ENCODE peak calls at places on chromosome 11, in six cellular contexts. One of them, this sample, is unnamed.

GRCh38 chr11:620935-621814 is 3.6 kb downstream of the CDHR5 start:
- DNase-seq in T-cell: no peak
- DNase-seq in substantia nigra: no peak
- DNase-seq in GM12891: no peak
- DNase-seq in activated CD4-positive, alpha-beta T cell treated with anti-CD3 and anti-CD28 coated beads, Interleukin-2, amount 50 U/mL, for 1 hour: no peak
- DNase-seq in heart right ventricle: peak
- DNase-seq in this sample: no peak

GRCh38 chr11:105244157-105244820 is 104.7 kb upstream of the CARD18 start:
- DNase-seq in T-cell: no peak
- DNase-seq in substantia nigra: no peak
- DNase-seq in GM12891: no peak
- DNase-seq in activated CD4-positive, alpha-beta T cell treated with anti-CD3 and anti-CD28 coated beads, Interleukin-2, amount 50 U/mL, for 1 hour: no peak
- DNase-seq in heart right ventricle: no peak
- DNase-seq in this sample: no peak

GRCh38 chr11:106493751-106494150 is 416.3 kb downstream of the AASDHPPT start:
- DNase-seq in T-cell: no peak
- DNase-seq in substantia nigra: no peak
- DNase-seq in GM12891: no peak
- DNase-seq in activated CD4-positive, alpha-beta T cell treated with anti-CD3 and anti-CD28 coated beads, Interleukin-2, amount 50 U/mL, for 1 hour: no peak
- DNase-seq in heart right ventricle: no peak
- DNase-seq in this sample: no peak

GRCh38 chr11:94525933-94526332 is 13.7 kb downstream of the C11orf97 start:
- DNase-seq in T-cell: no peak
- DNase-seq in substantia nigra: no peak
- DNase-seq in GM12891: no peak
- DNase-seq in activated CD4-positive, alpha-beta T cell treated with anti-CD3 and anti-CD28 coated beads, Interleukin-2, amount 50 U/mL, for 1 hour: no peak
- DNase-seq in heart right ventricle: peak
- DNase-seq in this sample: no peak

GRCh38 chr11:61092280-61092766 is 10.0 kb upstream of the CD5 start:
- DNase-seq in T-cell: no peak
- DNase-seq in substantia nigra: no peak
- DNase-seq in GM12891: no peak
- DNase-seq in activated CD4-positive, alpha-beta T cell treated with anti-CD3 and anti-CD28 coated beads, Interleukin-2, amount 50 U/mL, for 1 hour: peak
- DNase-seq in heart right ventricle: no peak
- DNase-seq in this sample: no peak

GRCh38 chr11:32643526-32643925 is 59.9 kb downstream of the EIF3M start:
- DNase-seq in T-cell: no peak
- DNase-seq in substantia nigra: no peak
- DNase-seq in GM12891: no peak
- DNase-seq in activated CD4-positive, alpha-beta T cell treated with anti-CD3 and anti-CD28 coated beads, Interleukin-2, amount 50 U/mL, for 1 hour: no peak
- DNase-seq in heart right ventricle: no peak
- DNase-seq in this sample: no peak

GRCh38 chr11:107669156-107669740 is 42.6 kb downstream of the SLN start:
- DNase-seq in T-cell: no peak
- DNase-seq in substantia nigra: no peak
- DNase-seq in GM12891: no peak
- DNase-seq in activated CD4-positive, alpha-beta T cell treated with anti-CD3 and anti-CD28 coated beads, Interleukin-2, amount 50 U/mL, for 1 hour: no peak
- DNase-seq in heart right ventricle: no peak
- DNase-seq in this sample: no peak

GRCh38 chr11:76339217-76339616 is 41.7 kb downstream of the THAP12 start:
- DNase-seq in T-cell: no peak
- DNase-seq in substantia nigra: no peak
- DNase-seq in GM12891: no peak
- DNase-seq in activated CD4-positive, alpha-beta T cell treated with anti-CD3 and anti-CD28 coated beads, Interleukin-2, amount 50 U/mL, for 1 hour: no peak
- DNase-seq in heart right ventricle: peak
- DNase-seq in this sample: no peak

GRCh38 chr11:107011977-107012376 is 6.3 kb downstream of the GUCY1A2 start:
- DNase-seq in T-cell: no peak
- DNase-seq in substantia nigra: no peak
- DNase-seq in GM12891: no peak
- DNase-seq in activated CD4-positive, alpha-beta T cell treated with anti-CD3 and anti-CD28 coated beads, Interleukin-2, amount 50 U/mL, for 1 hour: no peak
- DNase-seq in heart right ventricle: no peak
- DNase-seq in this sample: no peak

GRCh38 chr11:63556404-63556803 is 6.8 kb downstream of the PLAAT2 start:
- DNase-seq in T-cell: no peak
- DNase-seq in substantia nigra: no peak
- DNase-seq in GM12891: no peak
- DNase-seq in activated CD4-positive, alpha-beta T cell treated with anti-CD3 and anti-CD28 coated beads, Interleukin-2, amount 50 U/mL, for 1 hour: no peak
- DNase-seq in heart right ventricle: no peak
- DNase-seq in this sample: no peak

GRCh38 chr11:40280161-40281054 is 1179.0 kb downstream of the LRRC4C start:
- DNase-seq in T-cell: no peak
- DNase-seq in substantia nigra: no peak
- DNase-seq in GM12891: no peak
- DNase-seq in activated CD4-positive, alpha-beta T cell treated with anti-CD3 and anti-CD28 coated beads, Interleukin-2, amount 50 U/mL, for 1 hour: no peak
- DNase-seq in heart right ventricle: peak
- DNase-seq in this sample: no peak

GRCh38 chr11:45305874-45306623 is 19.9 kb upstream of the SYT13 start:
- DNase-seq in T-cell: no peak
- DNase-seq in substantia nigra: no peak
- DNase-seq in GM12891: no peak
- DNase-seq in activated CD4-positive, alpha-beta T cell treated with anti-CD3 and anti-CD28 coated beads, Interleukin-2, amount 50 U/mL, for 1 hour: no peak
- DNase-seq in heart right ventricle: no peak
- DNase-seq in this sample: no peak

GRCh38 chr11:72780291-72781062 is 13.4 kb downstream of the STARD10 start:
- DNase-seq in T-cell: no peak
- DNase-seq in substantia nigra: no peak
- DNase-seq in GM12891: no peak
- DNase-seq in activated CD4-positive, alpha-beta T cell treated with anti-CD3 and anti-CD28 coated beads, Interleukin-2, amount 50 U/mL, for 1 hour: no peak
- DNase-seq in heart right ventricle: no peak
- DNase-seq in this sample: no peak

GRCh38 chr11:76668362-76669155 is 2.0 kb downstream of the LRRC32 start:
- DNase-seq in T-cell: no peak
- DNase-seq in substantia nigra: no peak
- DNase-seq in GM12891: no peak
- DNase-seq in activated CD4-positive, alpha-beta T cell treated with anti-CD3 and anti-CD28 coated beads, Interleukin-2, amount 50 U/mL, for 1 hour: no peak
- DNase-seq in heart right ventricle: no peak
- DNase-seq in this sample: no peak

GRCh38 chr11:19756675-19757475 is 44.2 kb downstream of the NAV2 start:
- DNase-seq in T-cell: no peak
- DNase-seq in substantia nigra: no peak
- DNase-seq in GM12891: no peak
- DNase-seq in activated CD4-positive, alpha-beta T cell treated with anti-CD3 and anti-CD28 coated beads, Interleukin-2, amount 50 U/mL, for 1 hour: no peak
- DNase-seq in heart right ventricle: no peak
- DNase-seq in this sample: no peak

GRCh38 chr11:78384231-78384630 is 33.4 kb downstream of the GAB2 start:
- DNase-seq in T-cell: no peak
- DNase-seq in substantia nigra: no peak
- DNase-seq in GM12891: no peak
- DNase-seq in activated CD4-positive, alpha-beta T cell treated with anti-CD3 and anti-CD28 coated beads, Interleukin-2, amount 50 U/mL, for 1 hour: no peak
- DNase-seq in heart right ventricle: no peak
- DNase-seq in this sample: no peak

GRCh38 chr11:67195971-67196418 is 70.3 kb upstream of the GRK2 start:
- DNase-seq in T-cell: no peak
- DNase-seq in substantia nigra: no peak
- DNase-seq in GM12891: no peak
- DNase-seq in activated CD4-positive, alpha-beta T cell treated with anti-CD3 and anti-CD28 coated beads, Interleukin-2, amount 50 U/mL, for 1 hour: no peak
- DNase-seq in heart right ventricle: no peak
- DNase-seq in this sample: no peak

GRCh38 chr11:70314730-70315129 is 44.2 kb downstream of the PPFIA1 start:
- DNase-seq in T-cell: no peak
- DNase-seq in substantia nigra: no peak
- DNase-seq in GM12891: no peak
- DNase-seq in activated CD4-positive, alpha-beta T cell treated with anti-CD3 and anti-CD28 coated beads, Interleukin-2, amount 50 U/mL, for 1 hour: no peak
- DNase-seq in heart right ventricle: no peak
- DNase-seq in this sample: no peak

GRCh38 chr11:109236188-109236587 is 185.8 kb upstream of the C11orf87 start:
- DNase-seq in T-cell: no peak
- DNase-seq in substantia nigra: no peak
- DNase-seq in GM12891: no peak
- DNase-seq in activated CD4-positive, alpha-beta T cell treated with anti-CD3 and anti-CD28 coated beads, Interleukin-2, amount 50 U/mL, for 1 hour: no peak
- DNase-seq in heart right ventricle: no peak
- DNase-seq in this sample: no peak

GRCh38 chr11:118084247-118084646 is 2.5 kb downstream of the SMIM35 start:
- DNase-seq in T-cell: no peak
- DNase-seq in substantia nigra: no peak
- DNase-seq in GM12891: no peak
- DNase-seq in activated CD4-positive, alpha-beta T cell treated with anti-CD3 and anti-CD28 coated beads, Interleukin-2, amount 50 U/mL, for 1 hour: no peak
- DNase-seq in heart right ventricle: no peak
- DNase-seq in this sample: no peak

GRCh38 chr11:14336507-14337503 is 22.2 kb downstream of the RRAS2 start:
- DNase-seq in T-cell: no peak
- DNase-seq in substantia nigra: no peak
- DNase-seq in GM12891: no peak
- DNase-seq in activated CD4-positive, alpha-beta T cell treated with anti-CD3 and anti-CD28 coated beads, Interleukin-2, amount 50 U/mL, for 1 hour: no peak
- DNase-seq in heart right ventricle: no peak
- DNase-seq in this sample: no peak

GRCh38 chr11:102268083-102268984 is 49.0 kb upstream of the BIRC3 start:
- DNase-seq in T-cell: peak
- DNase-seq in substantia nigra: no peak
- DNase-seq in GM12891: peak
- DNase-seq in activated CD4-positive, alpha-beta T cell treated with anti-CD3 and anti-CD28 coated beads, Interleukin-2, amount 50 U/mL, for 1 hour: peak
- DNase-seq in heart right ventricle: peak
- DNase-seq in this sample: peak

GRCh38 chr11:8168485-8169257 is at the start of gene RIC3:
- DNase-seq in T-cell: peak
- DNase-seq in substantia nigra: peak
- DNase-seq in GM12891: peak
- DNase-seq in activated CD4-positive, alpha-beta T cell treated with anti-CD3 and anti-CD28 coated beads, Interleukin-2, amount 50 U/mL, for 1 hour: peak
- DNase-seq in heart right ventricle: peak
- DNase-seq in this sample: peak

GRCh38 chr11:76768091-76769047 is 14.8 kb upstream of the TSKU start:
- DNase-seq in T-cell: no peak
- DNase-seq in substantia nigra: no peak
- DNase-seq in GM12891: no peak
- DNase-seq in activated CD4-positive, alpha-beta T cell treated with anti-CD3 and anti-CD28 coated beads, Interleukin-2, amount 50 U/mL, for 1 hour: peak
- DNase-seq in heart right ventricle: no peak
- DNase-seq in this sample: no peak

GRCh38 chr11:122305426-122305825 is 189.4 kb upstream of the BLID start:
- DNase-seq in T-cell: no peak
- DNase-seq in substantia nigra: no peak
- DNase-seq in GM12891: no peak
- DNase-seq in activated CD4-positive, alpha-beta T cell treated with anti-CD3 and anti-CD28 coated beads, Interleukin-2, amount 50 U/mL, for 1 hour: no peak
- DNase-seq in heart right ventricle: no peak
- DNase-seq in this sample: peak

GRCh38 chr11:86672007-86672621 is at the start of gene ME3:
- DNase-seq in T-cell: peak
- DNase-seq in substantia nigra: peak
- DNase-seq in GM12891: peak
- DNase-seq in activated CD4-positive, alpha-beta T cell treated with anti-CD3 and anti-CD28 coated beads, Interleukin-2, amount 50 U/mL, for 1 hour: peak
- DNase-seq in heart right ventricle: peak
- DNase-seq in this sample: peak

GRCh38 chr11:65553301-65554001 is 4.7 kb downstream of the LTBP3 start:
- DNase-seq in T-cell: peak
- DNase-seq in substantia nigra: no peak
- DNase-seq in GM12891: no peak
- DNase-seq in activated CD4-positive, alpha-beta T cell treated with anti-CD3 and anti-CD28 coated beads, Interleukin-2, amount 50 U/mL, for 1 hour: peak
- DNase-seq in heart right ventricle: no peak
- DNase-seq in this sample: no peak

GRCh38 chr11:43818220-43818619 is 62.4 kb upstream of the ALKBH3 start:
- DNase-seq in T-cell: no peak
- DNase-seq in substantia nigra: no peak
- DNase-seq in GM12891: no peak
- DNase-seq in activated CD4-positive, alpha-beta T cell treated with anti-CD3 and anti-CD28 coated beads, Interleukin-2, amount 50 U/mL, for 1 hour: no peak
- DNase-seq in heart right ventricle: no peak
- DNase-seq in this sample: no peak

GRCh38 chr11:29119691-29120328 is 897.0 kb downstream of the KCNA4 start:
- DNase-seq in T-cell: no peak
- DNase-seq in substantia nigra: no peak
- DNase-seq in GM12891: no peak
- DNase-seq in activated CD4-positive, alpha-beta T cell treated with anti-CD3 and anti-CD28 coated beads, Interleukin-2, amount 50 U/mL, for 1 hour: no peak
- DNase-seq in heart right ventricle: no peak
- DNase-seq in this sample: no peak

GRCh38 chr11:70736461-70736860 is 338.1 kb downstream of the CTTN start:
- DNase-seq in T-cell: no peak
- DNase-seq in substantia nigra: no peak
- DNase-seq in GM12891: no peak
- DNase-seq in activated CD4-positive, alpha-beta T cell treated with anti-CD3 and anti-CD28 coated beads, Interleukin-2, amount 50 U/mL, for 1 hour: no peak
- DNase-seq in heart right ventricle: no peak
- DNase-seq in this sample: no peak

GRCh38 chr11:112637046-112637445 is 324.2 kb upstream of the NCAM1 start:
- DNase-seq in T-cell: no peak
- DNase-seq in substantia nigra: peak
- DNase-seq in GM12891: no peak
- DNase-seq in activated CD4-positive, alpha-beta T cell treated with anti-CD3 and anti-CD28 coated beads, Interleukin-2, amount 50 U/mL, for 1 hour: no peak
- DNase-seq in heart right ventricle: no peak
- DNase-seq in this sample: peak

GRCh38 chr11:70296681-70297080 is 26.2 kb downstream of the PPFIA1 start:
- DNase-seq in T-cell: no peak
- DNase-seq in substantia nigra: no peak
- DNase-seq in GM12891: no peak
- DNase-seq in activated CD4-positive, alpha-beta T cell treated with anti-CD3 and anti-CD28 coated beads, Interleukin-2, amount 50 U/mL, for 1 hour: no peak
- DNase-seq in heart right ventricle: no peak
- DNase-seq in this sample: no peak

GRCh38 chr11:25566298-25567200 is 765.4 kb upstream of the ANO3 start:
- DNase-seq in T-cell: no peak
- DNase-seq in substantia nigra: no peak
- DNase-seq in GM12891: no peak
- DNase-seq in activated CD4-positive, alpha-beta T cell treated with anti-CD3 and anti-CD28 coated beads, Interleukin-2, amount 50 U/mL, for 1 hour: no peak
- DNase-seq in heart right ventricle: peak
- DNase-seq in this sample: no peak

GRCh38 chr11:101215069-101215468 is 85.5 kb upstream of the PGR start:
- DNase-seq in T-cell: no peak
- DNase-seq in substantia nigra: no peak
- DNase-seq in GM12891: no peak
- DNase-seq in activated CD4-positive, alpha-beta T cell treated with anti-CD3 and anti-CD28 coated beads, Interleukin-2, amount 50 U/mL, for 1 hour: no peak
- DNase-seq in heart right ventricle: no peak
- DNase-seq in this sample: no peak

GRCh38 chr11:20093775-20094174 is 66.5 kb downstream of the DBX1 start:
- DNase-seq in T-cell: no peak
- DNase-seq in substantia nigra: no peak
- DNase-seq in GM12891: no peak
- DNase-seq in activated CD4-positive, alpha-beta T cell treated with anti-CD3 and anti-CD28 coated beads, Interleukin-2, amount 50 U/mL, for 1 hour: no peak
- DNase-seq in heart right ventricle: no peak
- DNase-seq in this sample: no peak

GRCh38 chr11:70292166-70292565 is 21.7 kb downstream of the PPFIA1 start:
- DNase-seq in T-cell: no peak
- DNase-seq in substantia nigra: no peak
- DNase-seq in GM12891: no peak
- DNase-seq in activated CD4-positive, alpha-beta T cell treated with anti-CD3 and anti-CD28 coated beads, Interleukin-2, amount 50 U/mL, for 1 hour: no peak
- DNase-seq in heart right ventricle: no peak
- DNase-seq in this sample: no peak

GRCh38 chr11:34546511-34547206 is 33.1 kb upstream of the ELF5 start:
- DNase-seq in T-cell: no peak
- DNase-seq in substantia nigra: peak
- DNase-seq in GM12891: no peak
- DNase-seq in activated CD4-positive, alpha-beta T cell treated with anti-CD3 and anti-CD28 coated beads, Interleukin-2, amount 50 U/mL, for 1 hour: no peak
- DNase-seq in heart right ventricle: no peak
- DNase-seq in this sample: peak

GRCh38 chr11:18295316-18295715 is 26.6 kb downstream of the HPS5 start:
- DNase-seq in T-cell: no peak
- DNase-seq in substantia nigra: no peak
- DNase-seq in GM12891: no peak
- DNase-seq in activated CD4-positive, alpha-beta T cell treated with anti-CD3 and anti-CD28 coated beads, Interleukin-2, amount 50 U/mL, for 1 hour: no peak
- DNase-seq in heart right ventricle: no peak
- DNase-seq in this sample: no peak

This sample was measured in nucleus accumbens.